ENCODE peak calls at places on chromosomes 4 and X, in eight cellular contexts. L is RWPE1, S is AG09309, E is choroid plexus epithelial cell, R is AG10803, J is A549, F is HAP-1, C is brain microvascular endothelial cell. D is an unnamed sample.

GRCh38 chrX:124293810-124294209 is 38.6 kb upstream of the TEX13D start:
- DNase-seq in L (no peak), S (no peak), E (no peak), R (no peak), J (no peak), F (no peak), C (no peak), D (no peak)

GRCh38 chr4:924107-925096 is 7.7 kb downstream of the GAK start:
- DNase-seq in L (no peak), S (no peak), E (peak; percentile 56), R (peak; percentile 58), J (no peak), F (no peak), C (peak; percentile 43), D (no peak)

GRCh38 chr4:5160668-5161067 is 109.4 kb downstream of the STK32B start:
- DNase-seq in L (no peak), S (no peak), E (no peak), R (no peak), J (no peak), F (no peak), C (no peak), D (no peak)

GRCh38 chr4:123349401-123350190 is 47.0 kb upstream of the SPRY1 start:
- DNase-seq in L (no peak), S (no peak), E (no peak), R (no peak), J (no peak), F (no peak), C (no peak), D (peak; percentile 72)

GRCh38 chrX:44227981-44228380 is 115.5 kb downstream of the EFHC2 start:
- DNase-seq in L (no peak), S (no peak), E (no peak), R (no peak), J (no peak), F (peak; percentile 87), C (no peak), D (no peak)

GRCh38 chrX:14027511-14028019 is 2.1 kb downstream of the GEMIN8 start:
- DNase-seq in L (peak; percentile 38), S (no peak), E (peak; percentile 46), R (peak; percentile 57), J (no peak), F (peak; percentile 72), C (peak; percentile 27), D (no peak)

GRCh38 chrX:42996861-42997260 is 218.9 kb upstream of the PPP1R2C start:
- DNase-seq in L (no peak), S (no peak), E (no peak), R (no peak), J (no peak), F (no peak), C (no peak), D (no peak)

GRCh38 chr4:40289366-40290188 is 45.6 kb upstream of the CHRNA9 start:
- DNase-seq in L (no peak), S (no peak), E (peak; percentile 19), R (no peak), J (no peak), F (no peak), C (peak; percentile 12), D (no peak)

GRCh38 chr4:107989162-107989536 is 540 bp upstream of the HADH start:
- DNase-seq in L (no peak), S (no peak), E (no peak), R (no peak), J (no peak), F (no peak), C (no peak), D (no peak)

GRCh38 chr4:184957451-184958115 is 60.7 kb upstream of the HELT start:
- DNase-seq in L (no peak), S (no peak), E (no peak), R (no peak), J (no peak), F (no peak), C (no peak), D (no peak)

GRCh38 chr4:101236097-101236496 is 111.2 kb downstream of the PPP3CA start:
- DNase-seq in L (no peak), S (no peak), E (no peak), R (no peak), J (no peak), F (no peak), C (no peak), D (no peak)

GRCh38 chr4:16078195-16078756 is 5.5 kb downstream of the PROM1 start:
- DNase-seq in L (no peak), S (no peak), E (no peak), R (no peak), J (no peak), F (no peak), C (no peak), D (no peak)

D was measured in LoVo.